ENCODE peak calls at places on chromosomes 3 and 15, in six cellular contexts. C is AG04450, I is GM06990, N is GM23338, R is right atrium auricular region, K is HFF-Myc. Z is an unnamed sample.

GRCh38 chr3:168165390-168166269 is 69.9 kb upstream of the GOLIM4 start:
- DNase-seq in R (peak), N (peak), I (peak), C (peak), K (peak), Z (peak)

GRCh38 chr15:83709246-83709645 is 55.3 kb downstream of the ADAMTSL3 start:
- DNase-seq in K (no peak), I (no peak), N (no peak), R (no peak), C (no peak), Z (no peak)

GRCh38 chr3:156307704-156308103 is 187.3 kb downstream of the KCNAB1 start:
- DNase-seq in I (no peak), C (peak), R (peak), K (no peak), N (no peak), Z (no peak)

GRCh38 chr3:38001456-38002081 is 11.0 kb downstream of the VILL start:
- DNase-seq in I (no peak), R (no peak), C (no peak), N (peak), K (no peak), Z (no peak)

GRCh38 chr3:173957646-173958045 is 560.1 kb downstream of the NLGN1 start:
- DNase-seq in N (no peak), R (no peak), C (no peak), K (no peak), I (no peak), Z (no peak)

GRCh38 chr15:44541282-44541958 is 4.5 kb downstream of the EIF3J start:
- DNase-seq in C (peak), I (no peak), R (no peak), K (no peak), N (no peak), Z (no peak)

GRCh38 chr3:65030847-65031463 is 343.2 kb upstream of the ADAMTS9 start:
- DNase-seq in R (no peak), I (peak), C (no peak), K (peak), N (no peak), Z (no peak)

GRCh38 chr3:58141766-58142345 is 68.9 kb downstream of the DNASE1L3 start:
- DNase-seq in K (no peak), C (no peak), R (no peak), I (no peak), N (no peak), Z (no peak)

GRCh38 chr3:86168512-86168911 is 822.4 kb downstream of the VGLL3 start:
- DNase-seq in R (no peak), C (no peak), K (no peak), I (no peak), N (no peak), Z (no peak)

GRCh38 chr3:183265157-183265642 is 12.1 kb downstream of the B3GNT5 start:
- DNase-seq in N (peak), I (no peak), C (no peak), R (no peak), K (no peak), Z (no peak)

GRCh38 chr3:142000341-142000870 is 124.0 kb downstream of the ATP1B3 start:
- DNase-seq in R (no peak), I (no peak), C (no peak), N (no peak), K (no peak), Z (no peak)

GRCh38 chr15:28861031-28861534 is 12.6 kb upstream of the GOLGA6L7 start:
- DNase-seq in R (no peak), K (no peak), I (no peak), N (peak), C (no peak), Z (no peak)

GRCh38 chr3:156782921-156783320 is 43.2 kb upstream of the LEKR1 start:
- DNase-seq in K (no peak), R (no peak), I (no peak), N (no peak), C (no peak), Z (no peak)

GRCh38 chr15:76844096-76844495 is 61.0 kb downstream of the SCAPER start:
- DNase-seq in K (no peak), N (no peak), R (no peak), C (no peak), I (no peak), Z (no peak)

GRCh38 chr3:65178703-65179102 is 490.9 kb upstream of the ADAMTS9 start:
- DNase-seq in N (no peak), C (no peak), I (no peak), K (no peak), R (no peak), Z (no peak)

GRCh38 chr3:141262306-141262705 is 30.7 kb downstream of the PXYLP1 start:
- DNase-seq in I (no peak), C (peak), K (no peak), R (no peak), N (no peak), Z (no peak)

GRCh38 chr3:195270350-195271115 is 426 bp downstream of the XXYLT1 start:
- DNase-seq in C (no peak), N (peak), K (no peak), I (peak), R (no peak), Z (no peak)

GRCh38 chr3:195080571-195081141 is 190.3 kb downstream of the XXYLT1 start:
- DNase-seq in N (peak), K (no peak), R (no peak), C (no peak), I (no peak), Z (no peak)

GRCh38 chr3:65596511-65597224 is 442.1 kb downstream of the MAGI1 start:
- DNase-seq in C (no peak), I (no peak), K (no peak), R (no peak), N (no peak), Z (no peak)

GRCh38 chr3:13495921-13496723 is 16.0 kb downstream of the HDAC11 start:
- DNase-seq in R (peak), I (no peak), C (peak), N (peak), K (peak), Z (no peak)

GRCh38 chr3:132311860-132312259 is 5.3 kb upstream of the ACP3 start:
- DNase-seq in N (peak), C (no peak), R (no peak), I (no peak), K (no peak), Z (no peak)

GRCh38 chr3:195260286-195260905 is 10.6 kb downstream of the XXYLT1 start:
- DNase-seq in R (peak), C (no peak), N (peak), I (no peak), K (no peak), Z (no peak)

GRCh38 chr15:52020253-52021085 is 1.4 kb downstream of the MAPK6 start:
- DNase-seq in C (no peak), R (no peak), N (no peak), I (no peak), K (no peak), Z (no peak)

GRCh38 chr15:90388462-90389182 is 580 bp downstream of the IQGAP1 start:
- DNase-seq in N (peak), I (peak), R (peak), C (no peak), K (no peak), Z (no peak)
- TF ChIP-seq CTCF in N (no peak), I (peak), R (no peak), C (no peak), K (no peak), Z (no peak)

GRCh38 chr15:85718271-85718971 is 76.3 kb downstream of the KLHL25 start:
- DNase-seq in I (peak), K (no peak), C (no peak), R (no peak), N (no peak), Z (no peak)
- H3K4me3 ChIP-seq in I (no peak), K (no peak), C (no peak), R (no peak), N (no peak), Z (no peak)

GRCh38 chr3:111539351-111540331 is 2.4 kb upstream of the CD96 start:
- DNase-seq in K (peak), N (peak), C (no peak), I (peak), R (no peak), Z (no peak)
- TF ChIP-seq CTCF in K (peak), N (peak), C (peak), I (peak), R (no peak), Z (peak)

DNA sequence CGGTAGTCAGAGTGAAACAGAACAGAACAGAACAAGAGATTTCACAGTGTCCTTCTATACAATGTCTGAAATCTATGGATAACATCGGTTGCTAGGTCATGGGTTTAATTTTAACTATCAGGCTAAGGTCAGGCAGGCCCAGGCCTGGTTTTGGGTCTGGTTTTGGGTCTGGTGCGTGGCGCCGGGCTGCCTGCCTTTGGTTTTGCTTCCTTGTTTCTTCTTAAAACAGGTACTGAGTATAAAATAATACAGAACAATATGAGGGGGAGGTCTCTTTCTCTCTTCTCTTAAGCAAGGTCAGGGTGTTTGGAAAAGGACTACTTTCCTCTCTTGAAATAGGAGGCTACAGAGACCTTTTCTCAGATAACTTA is 1.4 kb downstream of the AEN start:
- DNase-seq in C (no peak), I (no peak), N (no peak), K (no peak), R (no peak), Z (no peak)
- H3K4me3 ChIP-seq in C (peak), I (peak), N (peak), K (peak), R (peak), Z (peak)

DNA sequence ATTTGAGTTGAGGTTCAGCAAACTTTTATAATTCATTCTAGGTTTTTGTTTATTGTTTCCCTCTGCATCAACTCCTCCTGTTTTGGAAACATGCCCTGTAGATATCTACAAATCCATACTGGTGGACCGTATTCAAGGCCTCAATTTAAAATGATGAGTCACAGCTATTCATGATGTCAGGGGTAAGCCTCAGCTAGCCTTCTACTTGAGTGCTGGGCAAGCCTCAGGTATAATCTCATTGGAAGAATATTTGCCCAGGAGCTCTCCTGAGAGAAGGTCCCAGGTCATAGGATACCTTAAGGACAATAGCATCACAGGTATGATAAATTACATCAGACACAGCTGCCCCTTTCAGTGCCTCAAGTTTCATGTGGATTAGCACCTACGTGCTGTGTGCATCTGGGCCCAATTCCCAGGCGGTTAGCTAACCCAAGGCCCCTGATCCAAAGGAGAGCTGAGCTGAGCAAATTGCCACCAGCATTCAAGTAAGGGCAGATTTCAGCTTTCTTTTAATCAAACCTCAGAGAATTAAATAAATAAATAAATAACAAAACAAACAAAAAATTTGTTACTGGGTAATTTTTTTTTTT is 87.5 kb downstream of the KCNMB2 start:
- DNase-seq in I (no peak), R (no peak), C (no peak), K (no peak), N (no peak), Z (no peak)
- TF ChIP-seq CTCF in I (no peak), R (no peak), C (no peak), K (no peak), N (no peak), Z (no peak)

DNA sequence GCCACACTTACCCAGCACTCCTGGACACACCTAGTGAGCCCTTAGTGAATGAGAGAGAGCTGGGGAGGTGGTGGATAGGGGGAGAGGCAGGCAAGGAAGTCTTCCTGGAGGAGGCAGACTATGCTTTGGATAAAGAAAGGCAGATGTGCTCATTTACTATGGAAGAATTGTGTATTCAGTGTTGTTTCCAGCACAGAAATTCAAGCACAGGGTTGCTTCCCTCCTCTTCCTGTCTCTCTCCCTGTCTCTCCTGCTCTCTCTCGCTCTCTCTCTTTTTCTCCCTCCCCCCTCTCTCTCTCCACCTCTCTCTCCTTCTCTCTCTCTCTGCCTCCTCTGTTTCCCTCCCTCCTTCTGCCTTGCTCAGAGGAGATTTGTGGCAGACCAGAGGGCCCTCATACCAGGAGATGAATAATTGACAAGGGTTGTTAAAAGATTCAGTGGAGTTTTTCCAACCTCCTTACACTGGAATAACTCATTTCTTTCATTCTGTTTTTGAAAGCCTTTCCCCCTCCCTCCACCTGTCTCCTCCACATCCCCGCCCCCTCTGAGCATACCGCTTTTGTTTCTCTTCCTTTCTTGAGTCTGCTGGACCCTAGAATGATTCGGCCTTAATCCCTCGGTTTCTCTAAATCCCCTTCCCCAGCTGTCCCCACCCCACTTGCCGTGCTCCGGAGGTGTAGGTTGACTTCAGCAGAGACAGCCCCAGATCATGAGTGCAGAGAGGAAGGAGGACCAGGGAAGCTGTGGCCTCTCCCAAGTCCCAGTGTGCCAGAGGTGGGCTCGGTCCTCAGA is 65.7 kb downstream of the CCDC33 start:
- DNase-seq in I (no peak), K (no peak), C (no peak), N (peak), R (no peak), Z (no peak)
- H3K4me3 ChIP-seq in I (no peak), K (no peak), C (no peak), N (peak), R (no peak), Z (no peak)

GRCh38 chr15:58517252-58517681 is 85.5 kb downstream of the LIPC start:
- DNase-seq in N (peak), I (no peak), R (no peak), K (no peak), C (no peak), Z (no peak)
- TF ChIP-seq CTCF in N (peak), I (peak), R (no peak), K (no peak), C (no peak), Z (no peak)

GRCh38 chr3:129626744-129627349 is 20.4 kb upstream of the PLXND1 start:
- DNase-seq in R (peak), I (peak), N (peak), K (peak), C (no peak), Z (peak)

GRCh38 chr3:129624347-129625070 is 18.0 kb upstream of the PLXND1 start:
- DNase-seq in N (no peak), C (no peak), K (no peak), R (no peak), I (no peak), Z (no peak)

GRCh38 chr3:129623447-129624118 is 17.1 kb upstream of the PLXND1 start:
- DNase-seq in K (no peak), N (no peak), I (no peak), R (no peak), C (no peak), Z (no peak)

GRCh38 chr3:129627350-129628168 is 21.1 kb upstream of the PLXND1 start:
- DNase-seq in N (peak), R (peak), I (peak), C (no peak), K (peak), Z (peak)

GRCh38 chr3:129625071-129625874 is 18.8 kb upstream of the PLXND1 start:
- DNase-seq in C (no peak), K (no peak), N (peak), I (no peak), R (no peak), Z (no peak)
- H3K4me3 ChIP-seq in C (no peak), K (no peak), N (no peak), I (no peak), R (no peak), Z (no peak)

Z was measured in GM12864.